ENCODE peak calls at places on chromosome 10, in eight cellular contexts. X is HS-5; B is activated CD8-positive, alpha-beta memory T cell treated with anti-CD3 and anti-CD28 coated beads for 48 hours; D is nephron progenitor cell; Q is MCF 10A; A is prostate gland; J is Calu3; O is fibroblast of pulmonary artery. W is an unnamed sample.
A peak's percentile ranks its signal among the peaks of the same experiment; 100 is the strongest.

GRCh38 chr10:78384021-78384420 is 350.4 kb downstream of the RPS24 start:
- DNase-seq in X (no peak), B (no peak), D (no peak), Q (no peak), A (no peak), J (no peak), O (no peak), W (no peak)

GRCh38 chr10:25328361-25328760 is 153.6 kb downstream of the GPR158 start:
- DNase-seq in X (no peak), B (no peak), D (no peak), Q (no peak), A (no peak), J (no peak), O (no peak), W (no peak)

GRCh38 chr10:86899128-86899527 is 58.3 kb downstream of the MMRN2 start:
- DNase-seq in X (no peak), B (no peak), D (peak; percentile 14), Q (no peak), A (no peak), J (no peak), O (no peak), W (peak; percentile 57)

GRCh38 chr10:99667108-99667751 is 7.9 kb downstream of the ENTPD7 start:
- DNase-seq in X (peak; percentile 80), B (no peak), D (no peak), Q (peak; percentile 38), A (no peak), J (no peak), O (peak; percentile 45), W (no peak)

GRCh38 chr10:103780242-103781149 is 74.9 kb downstream of the SH3PXD2A start:
- DNase-seq in X (no peak), B (no peak), D (no peak), Q (peak; percentile 39), A (peak; percentile 52), J (no peak), O (no peak), W (no peak)

GRCh38 chr10:132886211-132887099 is 55.9 kb downstream of the CFAP46 start:
- DNase-seq in X (no peak), B (no peak), D (no peak), Q (no peak), A (no peak), J (peak; percentile 33), O (no peak), W (no peak)

GRCh38 chr10:66292922-66293321 is 632.9 kb upstream of the LRRTM3 start:
- DNase-seq in X (no peak), B (no peak), D (no peak), Q (no peak), A (no peak), J (no peak), O (no peak), W (no peak)

GRCh38 chr10:123800821-123801220 is 90.8 kb downstream of the CPXM2 start:
- DNase-seq in X (no peak), B (no peak), D (no peak), Q (no peak), A (no peak), J (no peak), O (no peak), W (no peak)

GRCh38 chr10:33588974-33589600 is 254.6 kb upstream of the NRP1 start:
- DNase-seq in X (no peak), B (no peak), D (no peak), Q (no peak), A (no peak), J (no peak), O (no peak), W (no peak)

W was measured in neural progenitor cell.